ENCODE peak calls at places on chromosomes 2 and 18, in six cellular contexts. G, I, V, J, O and R are unnamed samples.

GRCh38 chr2:55425449-55425848 is 5.8 kb upstream of the CCDC88A start:
- DNase-seq in G (no peak), I (no peak), V (peak), J (no peak), O (peak), R (no peak)

GRCh38 chr2:75982750-75983149 is 272.0 kb upstream of the GCFC2 start:
- DNase-seq in G (no peak), I (no peak), V (no peak), J (no peak), O (no peak), R (no peak)

GRCh38 chr18:75130591-75131274 is 78.2 kb downstream of the PTGR3 start:
- DNase-seq in G (no peak), I (no peak), V (no peak), J (no peak), O (no peak), R (no peak)

GRCh38 chr2:200765139-200765951 is 46.4 kb upstream of the BZW1 start:
- DNase-seq in G (no peak), I (no peak), V (no peak), J (no peak), O (peak), R (peak)

GRCh38 chr2:128734521-128735295 is 416.0 kb upstream of the HS6ST1 start:
- DNase-seq in G (no peak), I (peak), V (no peak), J (no peak), O (no peak), R (no peak)

GRCh38 chr2:108412995-108413726 is 35.4 kb downstream of the SULT1C4 start:
- DNase-seq in G (peak), I (no peak), V (peak), J (no peak), O (peak), R (peak)

GRCh38 chr2:30714811-30715709 is 92.2 kb downstream of the CAPN13 start:
- DNase-seq in G (no peak), I (no peak), V (no peak), J (no peak), O (no peak), R (no peak)

GRCh38 chr2:240572141-240573031 is 4.1 kb downstream of the RNPEPL1 start:
- DNase-seq in G (no peak), I (peak), V (no peak), J (peak), O (no peak), R (peak)

GRCh38 chr18:36809590-36810381 is 19.0 kb downstream of the TPGS2 start:
- DNase-seq in G (peak), I (no peak), V (peak), J (peak), O (no peak), R (peak)

GRCh38 chr2:17035010-17035409 is 369.4 kb upstream of the CYRIA start:
- DNase-seq in G (no peak), I (no peak), V (no peak), J (no peak), O (no peak), R (no peak)

GRCh38 chr2:246489-247145 is 17.2 kb downstream of the SH3YL1 start:
- DNase-seq in G (peak), I (no peak), V (peak), J (no peak), O (peak), R (peak)

GRCh38 chr2:40318931-40319330 is 133.0 kb downstream of the SLC8A1 start:
- DNase-seq in G (no peak), I (no peak), V (no peak), J (no peak), O (no peak), R (no peak)

GRCh38 chr2:71669628-71670429 is 216.5 kb downstream of the DYSF start:
- DNase-seq in G (peak), I (no peak), V (no peak), J (peak), O (no peak), R (no peak)

GRCh38 chr2:71945133-71945959 is 202.3 kb downstream of the CYP26B1 start:
- DNase-seq in G (no peak), I (no peak), V (no peak), J (no peak), O (no peak), R (no peak)

GRCh38 chr2:43537137-43537536 is 58.7 kb downstream of the THADA start:
- DNase-seq in G (no peak), I (no peak), V (no peak), J (no peak), O (no peak), R (no peak)

GRCh38 chr2:190179754-190180312 is 117.3 kb upstream of the MSTN start:
- DNase-seq in G (no peak), I (no peak), V (no peak), J (no peak), O (no peak), R (no peak)

GRCh38 chr18:58911766-58912165 is 47.1 kb downstream of the ZNF532 start:
- DNase-seq in G (no peak), I (no peak), V (peak), J (no peak), O (no peak), R (no peak)

GRCh38 chr2:10471046-10471571 is 23.0 kb upstream of the ODC1 start:
- DNase-seq in G (no peak), I (no peak), V (no peak), J (no peak), O (no peak), R (no peak)

GRCh38 chr18:32801236-32801635 is 28.4 kb upstream of the KLHL14 start:
- DNase-seq in G (no peak), I (no peak), V (no peak), J (no peak), O (no peak), R (no peak)

GRCh38 chr2:120921457-120921856 is 185.8 kb downstream of the GLI2 start:
- DNase-seq in G (no peak), I (no peak), V (no peak), J (no peak), O (no peak), R (no peak)

GRCh38 chr2:219688560-219689445 is 61.4 kb downstream of the SLC4A3 start:
- DNase-seq in G (peak), I (no peak), V (peak), J (no peak), O (no peak), R (no peak)

GRCh38 chr2:47904903-47905453 is 1.3 kb downstream of the FBXO11 start:
- DNase-seq in G (peak), I (peak), V (no peak), J (peak), O (no peak), R (peak)

GRCh38 chr2:11661891-11662435 is 8.0 kb downstream of the NTSR2 start:
- DNase-seq in G (no peak), I (no peak), V (no peak), J (no peak), O (no peak), R (no peak)

GRCh38 chr2:190627881-190628412 is 20.9 kb upstream of the NAB1 start:
- DNase-seq in G (peak), I (no peak), V (no peak), J (peak), O (no peak), R (peak)

GRCh38 chr2:101900375-101900774 is 91.4 kb upstream of the IL1R2 start:
- DNase-seq in G (no peak), I (no peak), V (no peak), J (no peak), O (no peak), R (no peak)

GRCh38 chr2:224158831-224159230 is 119.7 kb upstream of the SERPINE2 start:
- DNase-seq in G (no peak), I (no peak), V (no peak), J (no peak), O (no peak), R (no peak)

GRCh38 chr18:23232331-23232730 is 97.0 kb downstream of the CABLES1 start:
- DNase-seq in G (no peak), I (no peak), V (no peak), J (no peak), O (no peak), R (no peak)

GRCh38 chr2:88857951-88858406 is 166.5 kb downstream of the RPIA start:
- DNase-seq in G (peak), I (no peak), V (no peak), J (peak), O (peak), R (no peak)

GRCh38 chr2:204292439-204292838 is 252.8 kb upstream of the PARD3B start:
- DNase-seq in G (no peak), I (no peak), V (no peak), J (no peak), O (no peak), R (no peak)

GRCh38 chr2:95526360-95527341 is 42.1 kb upstream of the TRIM43B start:
- DNase-seq in G (no peak), I (peak), V (no peak), J (peak), O (no peak), R (no peak)

GRCh38 chr2:163467206-163467605 is 268.6 kb downstream of the FIGN start:
- DNase-seq in G (peak), I (no peak), V (no peak), J (no peak), O (no peak), R (no peak)

GRCh38 chr2:189549440-189549832 is 31.1 kb downstream of the SLC40A1 start:
- DNase-seq in G (peak), I (no peak), V (no peak), J (no peak), O (no peak), R (no peak)

GRCh38 chr2:132009874-132010521 is 151.8 kb downstream of the ANKRD30BL start:
- DNase-seq in G (no peak), I (peak), V (peak), J (no peak), O (no peak), R (no peak)
- H3K4me3 ChIP-seq in G (no peak), I (peak), V (peak), J (no peak), O (peak), R (no peak)

GRCh38 chr2:174589334-174589733 is 8.3 kb downstream of the WIPF1 start:
- DNase-seq in G (no peak), I (no peak), V (no peak), J (no peak), O (no peak), R (no peak)
- H3K4me3 ChIP-seq in G (no peak), I (no peak), V (no peak), J (no peak), O (no peak), R (no peak)

GRCh38 chr2:44582363-44583008 is 220.7 kb downstream of the CAMKMT start:
- DNase-seq in G (no peak), I (no peak), V (no peak), J (no peak), O (peak), R (no peak)
- H3K4me3 ChIP-seq in G (no peak), I (no peak), V (no peak), J (no peak), O (no peak), R (no peak)

GRCh38 chr2:5914831-5915611 is 222.8 kb downstream of the SOX11 start:
- DNase-seq in G (peak), I (no peak), V (peak), J (no peak), O (peak), R (peak)
- H3K4me3 ChIP-seq in G (no peak), I (no peak), V (no peak), J (no peak), O (peak), R (no peak)

GRCh38 chr2:218386505-218387368 is 4.7 kb downstream of the SLC11A1 start:
- DNase-seq in G (no peak), I (no peak), V (peak), J (no peak), O (no peak), R (no peak)
- H3K4me3 ChIP-seq in G (peak), I (peak), V (no peak), J (no peak), O (no peak), R (peak)

DNA sequence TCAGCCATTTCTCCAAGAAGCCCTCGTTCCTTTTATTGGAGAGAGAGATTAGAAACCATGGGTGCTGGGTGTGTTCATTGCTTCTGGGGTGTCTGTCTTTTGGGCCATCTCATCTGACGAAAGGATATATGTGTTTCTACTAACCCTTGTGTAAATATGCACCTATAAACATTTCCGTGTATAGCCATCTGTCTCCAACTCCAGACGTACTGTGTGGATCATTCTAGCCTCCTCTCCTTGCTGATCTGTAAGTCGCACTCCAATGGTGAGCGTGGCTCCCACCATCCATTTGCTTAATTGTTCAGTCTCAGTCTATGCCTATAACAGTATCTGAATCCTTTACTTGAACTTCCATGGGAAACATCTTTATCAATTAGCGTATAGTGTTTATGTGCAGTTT is 1.8 kb downstream of the RBFA start:
- DNase-seq in G (no peak), I (no peak), V (no peak), J (no peak), O (no peak), R (no peak)
- H3K4me3 ChIP-seq in G (no peak), I (no peak), V (no peak), J (no peak), O (no peak), R (no peak)

GRCh38 chr2:183035298-183035953 is 2.8 kb downstream of the NCKAP1 start:
- DNase-seq in G (no peak), I (no peak), V (no peak), J (no peak), O (peak), R (no peak)

GRCh38 chr2:183035954-183036669 is 2.1 kb downstream of the NCKAP1 start:
- DNase-seq in G (no peak), I (no peak), V (no peak), J (no peak), O (no peak), R (no peak)

GRCh38 chr2:183032200-183032794 is 6.0 kb downstream of the NCKAP1 start:
- DNase-seq in G (no peak), I (no peak), V (no peak), J (no peak), O (peak), R (no peak)

GRCh38 chr2:183034806-183035205 is 3.5 kb downstream of the NCKAP1 start:
- DNase-seq in G (no peak), I (no peak), V (no peak), J (no peak), O (peak), R (no peak)

GRCh38 chr2:183033951-183034350 is 4.3 kb downstream of the NCKAP1 start:
- DNase-seq in G (no peak), I (no peak), V (no peak), J (no peak), O (no peak), R (no peak)
- H3K4me3 ChIP-seq in G (no peak), I (no peak), V (no peak), J (no peak), O (no peak), R (no peak)